ENCODE peak calls at places on chromosomes 7 and 10, in five cellular contexts. N is astrocyte, I is fibroblast of lung, T is adrenal gland, O is IMR-90. V is an unnamed sample.

GRCh38 chr10:92846-93245 is 42.4 kb upstream of the ZMYND11 start:
- DNase-seq in T (no peak), I (no peak), O (no peak), N (no peak), V (no peak)

GRCh38 chr10:133292919-133293809 is 15.5 kb downstream of the TUBGCP2 start:
- DNase-seq in N (peak; percentile 42), T (no peak), I (peak; percentile 60), O (peak; percentile 75), V (no peak)

GRCh38 chr7:51551070-51551469 is 234.5 kb upstream of the COBL start:
- DNase-seq in N (no peak), I (no peak), O (no peak), T (no peak), V (no peak)

GRCh38 chr7:35593896-35594295 is 101.0 kb downstream of the HERPUD2 start:
- DNase-seq in I (no peak), N (no peak), T (no peak), O (no peak), V (peak; percentile 73)

GRCh38 chr10:74103560-74104248 is 46.9 kb downstream of the AP3M1 start:
- DNase-seq in I (peak; percentile 28), O (peak; percentile 42), N (no peak), T (no peak), V (no peak)

GRCh38 chr7:158362912-158363905 is 224.4 kb downstream of the PTPRN2 start:
- DNase-seq in N (no peak), I (no peak), O (no peak), T (no peak), V (peak; percentile 30)

GRCh38 chr7:111292026-111292430 is 201.1 kb downstream of the LRRN3 start:
- DNase-seq in I (no peak), T (no peak), O (peak; percentile 24), N (no peak), V (no peak)

GRCh38 chr7:98293746-98294145 is 12.3 kb downstream of the BRI3 start:
- DNase-seq in N (no peak), T (no peak), I (no peak), O (no peak), V (no peak)

GRCh38 chr10:63713191-63714144 is 192.3 kb downstream of the REEP3 start:
- DNase-seq in T (peak; percentile 70), O (peak; percentile 59), N (peak; percentile 65), I (peak; percentile 76), V (peak; percentile 84)

GRCh38 chr7:67866812-67867211 is 870.2 kb downstream of the TYW1 start:
- DNase-seq in T (no peak), O (no peak), N (no peak), I (no peak), V (no peak)

GRCh38 chr10:122733450-122733849 is 33.8 kb upstream of the C10orf120 start:
- DNase-seq in O (no peak), I (no peak), T (no peak), N (no peak), V (no peak)

GRCh38 chr10:5297466-5297865 is 67.3 kb upstream of the UCN3 start:
- DNase-seq in T (no peak), O (no peak), N (no peak), I (no peak), V (no peak)

GRCh38 chr7:73707045-73707631 is 12.3 kb downstream of the STX1A start:
- DNase-seq in T (no peak), N (no peak), O (no peak), I (no peak), V (peak; percentile 87)

GRCh38 chr7:81301815-81302214 is 383.0 kb upstream of the SEMA3C start:
- DNase-seq in I (no peak), T (no peak), N (no peak), O (no peak), V (no peak)

GRCh38 chr7:92641921-92642511 is 51.8 kb upstream of the FAM133B start:
- DNase-seq in O (peak; percentile 86), N (peak; percentile 85), I (peak; percentile 90), T (no peak), V (no peak)

GRCh38 chr7:5422324-5423271 is 1.0 kb downstream of the TNRC18 start:
- DNase-seq in N (no peak), T (no peak), I (peak; percentile 30), O (peak; percentile 24), V (peak; percentile 30)

GRCh38 chr7:120273476-120273975 is 551 bp downstream of the KCND2 start:
- DNase-seq in N (peak; percentile 9), I (peak; percentile 22), O (no peak), T (peak; percentile 19), V (peak; percentile 78)

GRCh38 chr7:5630670-5631069 is 150.8 kb downstream of the RNF216 start:
- DNase-seq in N (no peak), I (no peak), T (no peak), O (no peak), V (no peak)

GRCh38 chr7:6590645-6591110 is 857 bp downstream of the INTS15 start:
- DNase-seq in T (no peak), O (no peak), N (no peak), I (no peak), V (no peak)

GRCh38 chr7:79272066-79272669 is 181.3 kb downstream of the MAGI2 start:
- DNase-seq in I (peak; percentile 34), T (no peak), O (peak; percentile 70), N (peak; percentile 26), V (no peak)

GRCh38 chr10:5584895-5585516 is 60.2 kb downstream of the CALML3 start:
- DNase-seq in O (peak; percentile 86), I (peak; percentile 98), T (no peak), N (peak; percentile 97), V (no peak)

GRCh38 chr10:8039323-8039922 is 15.1 kb upstream of the GATA3 start:
- DNase-seq in N (no peak), I (no peak), O (no peak), T (no peak), V (no peak)

GRCh38 chr10:77430530-77430929 is 207.1 kb downstream of the KCNMA1 start:
- DNase-seq in T (no peak), O (no peak), I (no peak), N (no peak), V (no peak)
- TF ChIP-seq CTCF in T (no peak), O (peak; percentile 10), I (no peak), N (no peak), V (no peak)

GRCh38 chr7:786472-787255 is 45.6 kb upstream of the SUN1 start:
- DNase-seq in T (peak; percentile 75), N (no peak), O (peak; percentile 51), I (peak; percentile 34), V (peak; percentile 73)

GRCh38 chr7:784971-785370 is 47.3 kb upstream of the SUN1 start:
- DNase-seq in O (no peak), T (no peak), I (no peak), N (no peak), V (no peak)

GRCh38 chr7:785416-785815 is 46.9 kb upstream of the SUN1 start:
- DNase-seq in T (no peak), O (no peak), N (no peak), I (no peak), V (no peak)

GRCh38 chr7:783556-784490 is 48.5 kb upstream of the SUN1 start:
- DNase-seq in O (no peak), I (no peak), T (no peak), N (no peak), V (no peak)

DNA sequence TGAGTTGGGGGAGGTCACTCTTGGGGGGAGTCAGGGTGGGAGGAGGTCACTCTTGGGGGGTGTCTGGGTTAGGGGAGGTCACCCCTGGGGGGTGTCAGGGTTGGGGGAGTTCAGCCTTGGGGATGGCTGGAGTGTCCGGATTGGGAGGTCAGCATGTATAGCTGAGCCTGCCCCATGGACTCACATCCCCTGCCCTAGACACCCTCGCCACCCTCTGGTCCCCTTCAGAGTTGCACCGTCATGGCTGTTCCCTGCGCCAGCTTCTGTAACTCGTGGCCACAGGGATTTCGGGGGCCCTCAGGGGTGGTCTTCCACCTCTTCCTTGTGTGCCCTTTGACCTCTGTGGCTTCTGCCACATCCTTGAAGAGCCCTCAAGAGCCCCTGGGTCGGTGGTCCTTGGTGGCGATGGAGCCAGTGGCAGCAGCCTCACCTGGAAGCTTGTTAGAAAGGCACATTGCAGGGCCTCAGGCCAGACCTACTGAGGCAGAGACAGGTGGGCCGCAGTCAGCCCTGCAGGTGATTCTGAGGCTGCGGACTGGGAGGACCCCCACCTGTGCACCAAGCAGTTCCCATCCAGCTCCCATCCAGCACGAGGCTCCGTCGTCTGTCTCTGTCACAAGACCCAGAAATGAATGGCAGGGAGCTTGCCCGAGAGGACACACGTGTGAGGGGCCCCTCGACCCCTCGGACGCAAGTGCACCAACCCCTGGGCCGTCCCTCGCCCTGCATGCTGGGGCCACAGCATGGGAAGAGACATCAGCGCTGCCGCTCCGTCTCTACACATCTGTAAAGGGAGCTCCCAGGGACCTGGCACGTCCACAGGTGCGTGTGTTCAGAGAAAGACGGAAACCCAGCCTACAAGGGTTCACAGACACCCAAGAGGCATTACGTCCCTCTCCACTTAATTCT is 44.7 kb upstream of the SUN1 start:
- DNase-seq in T (no peak), I (no peak), O (no peak), N (no peak), V (no peak)
- TF ChIP-seq CTCF in T (no peak), I (peak; percentile 13), O (no peak), N (no peak), V (no peak)

GRCh38 chr10:34618611-34619010 is 196.5 kb downstream of the PARD3 start:
- DNase-seq in O (no peak), N (no peak), I (no peak), T (no peak), V (no peak)

GRCh38 chr10:34612938-34613337 is 202.2 kb downstream of the PARD3 start:
- DNase-seq in T (no peak), N (no peak), O (no peak), I (no peak), V (no peak)

GRCh38 chr10:34612446-34612845 is 202.7 kb downstream of the PARD3 start:
- DNase-seq in N (peak; percentile 52), T (no peak), I (peak; percentile 58), O (no peak), V (no peak)

GRCh38 chr10:34613491-34613890 is 201.6 kb downstream of the PARD3 start:
- DNase-seq in I (no peak), O (no peak), T (no peak), N (no peak), V (no peak)

GRCh38 chr10:34615770-34616169 is 199.3 kb downstream of the PARD3 start:
- DNase-seq in T (no peak), I (peak; percentile 40), N (peak; percentile 28), O (peak; percentile 30), V (no peak)
- TF ChIP-seq CTCF in T (no peak), I (no peak), N (no peak), O (no peak), V (no peak)

GRCh38 chr7:1287629-1288225 is 55.1 kb downstream of the UNCX start:
- DNase-seq in N (no peak), T (no peak), I (no peak), O (no peak), V (no peak)

GRCh38 chr7:1288390-1288995 is 55.8 kb downstream of the UNCX start:
- DNase-seq in N (no peak), I (no peak), T (no peak), O (no peak), V (no peak)

GRCh38 chr7:1289681-1290261 is 57.1 kb downstream of the UNCX start:
- DNase-seq in T (no peak), O (no peak), I (no peak), N (peak; percentile 3), V (no peak)

GRCh38 chr7:1290262-1291039 is 57.8 kb downstream of the UNCX start:
- DNase-seq in N (no peak), T (no peak), I (peak; percentile 16), O (no peak), V (peak; percentile 18)

GRCh38 chr7:1288996-1289551 is 56.4 kb downstream of the UNCX start:
- DNase-seq in O (no peak), N (no peak), I (no peak), T (no peak), V (no peak)
- TF ChIP-seq CTCF in O (no peak), N (no peak), I (no peak), T (no peak), V (no peak)

GRCh38 chr7:102125127-102125561 is 161.5 kb upstream of the SH2B2 start:
- DNase-seq in I (peak; percentile 92), O (peak; percentile 93), N (peak; percentile 89), T (peak; percentile 78), V (peak; percentile 32)
- TF ChIP-seq CTCF in I (peak; percentile 25), O (peak; percentile 49), N (no peak), T (peak; percentile 7), V (no peak)